ENCODE peak calls at places on chromosomes 6 and 20, in four cellular contexts. X, K, Z and C are unnamed samples.

GRCh38 chr20:60177080-60177479 is 218.9 kb downstream of the CDH26 start:
- DNase-seq in X (no peak), K (no peak), Z (no peak), C (no peak)

GRCh38 chr20:34171640-34172039 is 59.6 kb upstream of the EIF2S2 start:
- DNase-seq in X (no peak), K (no peak), Z (no peak), C (no peak)

GRCh38 chr20:41509316-41509715 is 108.9 kb downstream of the CHD6 start:
- DNase-seq in X (no peak), K (no peak), Z (no peak), C (no peak)

GRCh38 chr20:40962733-40963504 is 65.7 kb upstream of the TOP1 start:
- DNase-seq in X (peak; percentile 62), K (peak; percentile 82), Z (peak; percentile 78), C (peak; percentile 78)

GRCh38 chr6:11532097-11532496 is 5.5 kb upstream of the TMEM170B start:
- DNase-seq in X (no peak), K (no peak), Z (no peak), C (no peak)

GRCh38 chr20:63977392-63978276 is 1.8 kb downstream of the SAMD10 start:
- DNase-seq in X (no peak), K (peak; percentile 14), Z (no peak), C (no peak)

GRCh38 chr20:62362991-62363919 is 3.9 kb downstream of the LAMA5 start:
- DNase-seq in X (no peak), K (peak; percentile 45), Z (peak; percentile 63), C (no peak)

GRCh38 chr6:105669232-105669631 is 266.4 kb upstream of the PREP start:
- DNase-seq in X (no peak), K (no peak), Z (no peak), C (no peak)

GRCh38 chr20:57650266-57650665 is 30.0 kb upstream of the ZBP1 start:
- DNase-seq in X (no peak), K (no peak), Z (no peak), C (no peak)

GRCh38 chr6:118894425-118895240 is 681 bp downstream of the ASF1A start:
- DNase-seq in X (peak; percentile 68), K (peak; percentile 71), Z (peak; percentile 86), C (peak; percentile 79)

GRCh38 chr6:28782113-28782673 is 141.6 kb downstream of the TRIM27 start:
- DNase-seq in X (no peak), K (no peak), Z (no peak), C (no peak)

GRCh38 chr6:54621285-54621684 is 225.3 kb upstream of the FAM83B start:
- DNase-seq in X (no peak), K (no peak), Z (no peak), C (no peak)
- TF ChIP-seq CTCF in X (no peak), K (peak; percentile 76), Z (no peak), C (peak; percentile 26)

GRCh38 chr6:164108869-164109769 is 694.6 kb downstream of the QKI start:
- DNase-seq in X (peak; percentile 17), K (no peak), Z (peak; percentile 70), C (no peak)

GRCh38 chr6:164108092-164108491 is 693.6 kb downstream of the QKI start:
- DNase-seq in X (no peak), K (no peak), Z (no peak), C (no peak)

GRCh38 chr6:164106345-164106769 is 691.8 kb downstream of the QKI start:
- DNase-seq in X (peak; percentile 31), K (peak; percentile 37), Z (no peak), C (peak; percentile 44)

GRCh38 chr6:164107297-164107995 is 692.9 kb downstream of the QKI start:
- DNase-seq in X (no peak), K (no peak), Z (no peak), C (no peak)

DNA sequence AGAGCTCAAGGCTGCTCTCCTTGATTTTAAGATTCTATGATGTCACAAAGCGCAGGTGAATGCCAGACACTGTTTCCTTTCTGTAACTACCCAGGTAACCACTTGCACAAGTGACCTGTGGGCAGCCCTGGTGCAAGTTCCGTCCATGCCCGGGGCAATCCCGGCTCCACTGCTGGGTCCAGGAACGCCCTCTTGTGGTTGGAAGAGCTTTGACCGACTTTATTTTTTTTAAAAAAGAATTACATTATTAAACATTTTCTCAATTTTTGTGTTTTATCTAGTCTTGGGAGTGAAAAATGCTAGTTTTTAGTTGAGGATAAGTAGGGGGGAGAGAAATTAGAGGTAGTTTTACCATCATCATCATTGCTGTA is 695.2 kb downstream of the QKI start:
- DNase-seq in X (peak; percentile 45), K (no peak), Z (no peak), C (no peak)
- TF ChIP-seq CTCF in X (peak; percentile 59), K (peak; percentile 65), Z (peak; percentile 52), C (peak; percentile 33)

GRCh38 chr20:4814696-4815252 is 93.1 kb downstream of the PRND start:
- DNase-seq in X (peak; percentile 34), K (no peak), Z (peak; percentile 73), C (peak; percentile 75)

GRCh38 chr20:4813839-4814695 is 92.4 kb downstream of the PRND start:
- DNase-seq in X (peak; percentile 58), K (no peak), Z (no peak), C (peak; percentile 80)

GRCh38 chr20:4815618-4816017 is 93.9 kb downstream of the PRND start:
- DNase-seq in X (no peak), K (no peak), Z (no peak), C (no peak)

GRCh38 chr20:4819901-4820300 is 98.2 kb downstream of the PRND start:
- DNase-seq in X (no peak), K (no peak), Z (no peak), C (no peak)

GRCh38 chr20:4817230-4817671 is 95.5 kb downstream of the PRND start:
- DNase-seq in X (no peak), K (no peak), Z (no peak), C (no peak)
- TF ChIP-seq CTCF in X (no peak), K (no peak), Z (no peak), C (no peak)

GRCh38 chr6:91167846-91168245 is 581.0 kb upstream of the MAP3K7 start:
- DNase-seq in X (no peak), K (no peak), Z (no peak), C (no peak)
- TF ChIP-seq CTCF in X (no peak), K (peak; percentile 18), Z (no peak), C (no peak)

DNA sequence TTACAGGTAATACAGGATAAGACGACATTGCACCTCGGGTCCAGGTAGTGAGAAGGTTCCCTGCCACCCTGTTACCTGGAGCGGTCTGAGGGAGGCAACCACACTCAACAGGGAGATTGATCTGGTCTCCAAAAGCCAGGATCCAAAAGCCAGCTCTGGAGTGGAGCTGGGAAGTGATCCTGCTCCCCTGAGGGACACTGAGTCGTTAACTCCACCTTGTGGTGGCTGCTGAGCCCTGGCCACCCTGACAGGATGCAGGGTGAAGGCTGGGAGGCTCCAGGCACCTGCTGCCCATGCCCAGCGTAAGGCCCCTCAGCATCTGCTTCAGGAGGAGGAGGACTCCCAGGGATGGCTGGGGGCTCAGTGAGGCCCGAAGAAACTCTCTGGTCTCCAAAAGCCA is 38.7 kb upstream of the SLC22A2 start:
- DNase-seq in X (no peak), K (no peak), Z (no peak), C (no peak)
- TF ChIP-seq CTCF in X (no peak), K (no peak), Z (no peak), C (peak; percentile 13)

GRCh38 chr6:143964667-143965066 is 43.4 kb downstream of the PLAGL1 start:
- DNase-seq in X (no peak), K (no peak), Z (no peak), C (no peak)

GRCh38 chr6:143961868-143962643 is 46.0 kb downstream of the PLAGL1 start:
- DNase-seq in X (no peak), K (no peak), Z (no peak), C (no peak)

GRCh38 chr6:143959865-143960264 is 48.2 kb downstream of the PLAGL1 start:
- DNase-seq in X (no peak), K (no peak), Z (no peak), C (no peak)

GRCh38 chr6:143963158-143963919 is 44.7 kb downstream of the PLAGL1 start:
- DNase-seq in X (no peak), K (no peak), Z (no peak), C (no peak)

DNA sequence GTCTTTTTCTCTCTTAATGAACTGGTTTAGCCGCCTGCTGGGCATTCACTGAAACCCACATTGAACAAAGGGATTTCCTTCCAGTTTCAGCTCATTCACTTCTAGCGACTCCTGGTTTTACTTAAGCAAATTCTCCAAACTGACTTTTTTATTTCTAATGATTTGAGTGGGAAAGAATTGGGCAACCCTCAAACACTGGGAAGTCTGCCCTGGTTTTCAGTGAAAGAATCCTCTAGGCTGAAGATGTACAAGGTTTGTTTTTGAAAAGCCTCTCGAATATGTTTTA is 45.5 kb downstream of the PLAGL1 start:
- DNase-seq in X (peak; percentile 49), K (no peak), Z (no peak), C (no peak)
- TF ChIP-seq CTCF in X (peak; percentile 26), K (peak; percentile 68), Z (peak; percentile 45), C (no peak)

GRCh38 chr6:33280539-33280938 is 3.6 kb downstream of the B3GALT4 start:
- DNase-seq in X (no peak), K (no peak), Z (no peak), C (no peak)

GRCh38 chr6:33279257-33279695 is 2.4 kb downstream of the B3GALT4 start:
- DNase-seq in X (no peak), K (no peak), Z (no peak), C (no peak)

GRCh38 chr6:33278810-33279209 is 1.9 kb downstream of the B3GALT4 start:
- DNase-seq in X (no peak), K (no peak), Z (no peak), C (no peak)

GRCh38 chr6:33278392-33278741 is 1.4 kb downstream of the B3GALT4 start:
- DNase-seq in X (no peak), K (no peak), Z (no peak), C (no peak)

DNA sequence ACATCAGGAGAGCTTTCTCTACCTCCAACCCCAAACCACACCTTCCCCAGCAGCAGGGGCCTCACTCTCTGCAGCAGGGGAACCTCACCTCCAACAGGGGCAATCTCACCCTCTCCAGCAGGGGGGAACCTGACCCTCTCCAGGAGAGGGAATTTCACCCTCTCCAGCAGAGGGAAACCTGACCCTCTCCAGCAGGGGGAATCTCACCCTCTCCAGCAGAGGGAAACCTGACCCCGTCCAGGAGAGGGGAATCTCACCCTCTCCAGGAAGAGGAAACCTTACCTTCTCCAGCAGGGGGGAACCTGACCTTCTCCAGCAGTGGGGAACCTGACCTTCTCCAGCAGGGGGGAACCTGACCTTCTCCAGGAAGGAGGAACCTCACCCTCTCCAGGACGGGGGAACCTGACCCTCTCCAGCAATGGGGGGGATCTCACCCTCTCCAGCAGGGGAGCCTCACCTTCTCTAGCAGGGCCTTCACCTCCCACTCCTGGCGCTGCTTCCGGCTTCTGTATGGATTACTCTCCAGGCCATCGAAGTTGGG is 3.1 kb downstream of the B3GALT4 start:
- DNase-seq in X (peak; percentile 64), K (peak; percentile 48), Z (no peak), C (no peak)
- TF ChIP-seq CTCF in X (peak; percentile 90), K (peak; percentile 48), Z (peak; percentile 35), C (peak; percentile 42)

GRCh38 chr6:57268294-57268640 is 46.2 kb upstream of the RAB23 start:
- DNase-seq in X (no peak), K (no peak), Z (no peak), C (no peak)
- TF ChIP-seq CTCF in X (no peak), K (no peak), Z (no peak), C (no peak)

GRCh38 chr6:31829633-31830492 is 2.3 kb downstream of the HSPA1B start:
- DNase-seq in X (peak; percentile 76), K (no peak), Z (no peak), C (no peak)
- TF ChIP-seq CTCF in X (peak; percentile 5), K (peak; percentile 26), Z (peak; percentile 52), C (peak; percentile 30)